ENCODE peak calls at places on chromosomes 12 and 14, in nine cellular contexts. D is brain microvascular endothelial cell, Z is lower lobe of right lung, S is fibroblast of lung, I is ovary, A is mammary epithelial cell, M is heart left ventricle, X is left lung, Q is astrocyte. K is an unnamed sample.

GRCh38 chr12:23954332-23954731 is 4.9 kb upstream of the SOX5 start:
- DNase-seq in D (peak), X (no peak), Q (peak), M (no peak), I (no peak), Z (no peak), A (no peak), S (peak), K (no peak)

GRCh38 chr14:79745046-79745445 is 466.3 kb downstream of the DIO2 start:
- DNase-seq in A (no peak), Z (no peak), I (no peak), Q (no peak), S (no peak), X (no peak), D (no peak), M (no peak), K (no peak)

GRCh38 chr12:121787063-121787774 is 6.3 kb downstream of the RHOF start:
- DNase-seq in Q (no peak), D (no peak), I (no peak), Z (no peak), X (peak), S (no peak), M (no peak), A (no peak), K (no peak)

GRCh38 chr12:40016960-40017359 is 88.9 kb downstream of the SLC2A13 start:
- DNase-seq in D (peak), Z (no peak), I (no peak), M (no peak), A (no peak), S (peak), X (no peak), Q (peak), K (no peak)

GRCh38 chr14:73789996-73790581 is 61.5 kb upstream of the PTGR2 start:
- DNase-seq in X (no peak), A (peak), I (peak), S (peak), M (peak), Z (no peak), D (peak), Q (peak), K (peak)

GRCh38 chr14:48023881-48024280 is 348.5 kb upstream of the MDGA2 start:
- DNase-seq in Q (no peak), M (no peak), S (no peak), X (no peak), A (no peak), D (no peak), I (no peak), Z (no peak), K (no peak)

GRCh38 chr14:100159865-100160533 is 554 bp upstream of the DEGS2 start:
- DNase-seq in D (no peak), M (no peak), I (no peak), S (no peak), Z (no peak), X (no peak), A (no peak), Q (no peak), K (no peak)

GRCh38 chr12:57476162-57476992 is 3.3 kb downstream of the ARHGAP9 start:
- DNase-seq in D (no peak), Z (peak), I (no peak), S (no peak), A (no peak), M (no peak), Q (no peak), X (peak), K (no peak)

GRCh38 chr14:56659964-56660551 is 80.5 kb downstream of the TMEM260 start:
- DNase-seq in I (no peak), Q (peak), X (no peak), M (no peak), S (peak), D (peak), A (peak), Z (no peak), K (no peak)

GRCh38 chr14:77036484-77037337 is 8.2 kb upstream of the IRF2BPL start:
- DNase-seq in Z (no peak), X (no peak), M (no peak), I (no peak), D (no peak), S (no peak), A (no peak), Q (no peak), K (no peak)

GRCh38 chr12:53097564-53098353 is at the start of gene IGFBP6:
- DNase-seq in D (peak), Z (peak), M (peak), I (peak), S (peak), X (peak), Q (peak), A (peak), K (peak)
- TF ChIP-seq CTCF in D (no peak), Z (peak), M (peak), I (peak), S (no peak), X (no peak), Q (no peak), A (no peak), K (no peak)

GRCh38 chr14:21299562-21300130 is 19.8 kb downstream of the RPGRIP1 start:
- DNase-seq in M (no peak), D (no peak), I (no peak), X (no peak), Z (no peak), S (no peak), A (no peak), Q (no peak), K (no peak)
- H3K27ac ChIP-seq in M (no peak), D (no peak), I (no peak), X (no peak), Z (no peak), S (no peak), A (no peak), Q (no peak), K (no peak)

GRCh38 chr14:52923902-52924575 is 26.8 kb downstream of the FERMT2 start:
- DNase-seq in X (no peak), I (no peak), Z (no peak), Q (no peak), M (no peak), D (no peak), S (no peak), A (no peak), K (no peak)
- TF ChIP-seq CTCF in X (no peak), I (no peak), Z (no peak), Q (no peak), M (peak), D (no peak), S (no peak), A (peak), K (peak)

DNA sequence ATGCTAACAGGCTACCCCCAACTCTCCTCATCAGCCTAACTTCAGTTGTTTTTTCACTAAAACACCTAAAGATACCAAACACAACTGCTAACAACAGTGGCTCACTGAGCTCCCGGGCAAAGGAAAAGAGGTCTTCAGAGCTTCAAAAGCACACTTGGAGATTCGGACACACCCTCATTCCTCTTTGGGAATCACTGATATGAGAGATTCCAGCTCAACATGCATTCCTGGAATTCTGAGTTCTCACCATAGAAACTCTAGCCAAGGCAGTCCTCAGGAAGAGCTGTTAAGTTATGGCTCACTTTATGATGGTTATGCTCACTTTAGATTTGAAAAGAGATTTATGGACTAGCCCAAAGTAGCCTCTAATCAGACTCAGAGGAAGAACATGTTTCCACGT is 40.1 kb downstream of the STXBP6 start:
- DNase-seq in X (no peak), Z (no peak), M (no peak), A (no peak), Q (peak), I (no peak), D (peak), S (peak), K (no peak)
- H3K27ac ChIP-seq in X (peak), Z (peak), M (peak), A (no peak), Q (no peak), I (no peak), D (no peak), S (no peak), K (no peak)